ENCODE peak calls at places on chromosomes 11 and 22, in four cellular contexts. One of them, this sample, is unnamed.

GRCh38 chr11:76888989-76889388 is 28.3 kb downstream of the ACER3 start:
- DNase-seq in hepatocyte: peak; percentile 8
- DNase-seq in IMR-90: peak; percentile 68
- DNase-seq in fibroblast of lung: peak; percentile 71
- DNase-seq in this sample: no peak

GRCh38 chr22:47164514-47165337 is 402.3 kb downstream of the TBC1D22A start:
- DNase-seq in fibroblast of lung: no peak
- DNase-seq in hepatocyte: no peak
- DNase-seq in IMR-90: no peak
- DNase-seq in this sample: no peak

GRCh38 chr11:13776134-13776815 is 107.8 kb downstream of the FAR1 start:
- DNase-seq in IMR-90: no peak
- DNase-seq in fibroblast of lung: no peak
- DNase-seq in hepatocyte: no peak
- DNase-seq in this sample: no peak

GRCh38 chr11:2466869-2467694 is 22.3 kb downstream of the KCNQ1 start:
- DNase-seq in fibroblast of lung: no peak
- DNase-seq in hepatocyte: no peak
- DNase-seq in IMR-90: no peak
- DNase-seq in this sample: peak; percentile 76

GRCh38 chr11:1561266-1561665 is 10.8 kb downstream of the DUSP8 start:
- DNase-seq in fibroblast of lung: no peak
- DNase-seq in IMR-90: no peak
- DNase-seq in hepatocyte: no peak
- DNase-seq in this sample: no peak

GRCh38 chr11:120558754-120559431 is 47.3 kb downstream of the GRIK4 start:
- DNase-seq in fibroblast of lung: no peak
- DNase-seq in hepatocyte: no peak
- DNase-seq in IMR-90: no peak
- DNase-seq in this sample: no peak

GRCh38 chr22:25351631-25352293 is 132.3 kb downstream of the CRYBB2 start:
- DNase-seq in IMR-90: no peak
- DNase-seq in fibroblast of lung: no peak
- DNase-seq in hepatocyte: no peak
- DNase-seq in this sample: no peak

GRCh38 chr22:21754523-21755128 is 19.0 kb upstream of the YPEL1 start:
- DNase-seq in hepatocyte: no peak
- DNase-seq in IMR-90: peak; percentile 12
- DNase-seq in fibroblast of lung: peak; percentile 12
- DNase-seq in this sample: no peak

GRCh38 chr11:78319453-78319955 is 98.1 kb downstream of the GAB2 start:
- DNase-seq in IMR-90: peak; percentile 69
- DNase-seq in hepatocyte: peak; percentile 11
- DNase-seq in fibroblast of lung: peak; percentile 14
- DNase-seq in this sample: no peak

GRCh38 chr11:72179804-72180396 is 12.0 kb upstream of the FOLR1 start:
- DNase-seq in fibroblast of lung: peak; percentile 52
- DNase-seq in IMR-90: no peak
- DNase-seq in hepatocyte: no peak
- DNase-seq in this sample: no peak

GRCh38 chr11:115201121-115201792 is 303.0 kb downstream of the CADM1 start:
- DNase-seq in fibroblast of lung: peak; percentile 99
- DNase-seq in hepatocyte: no peak
- DNase-seq in IMR-90: peak; percentile 89
- DNase-seq in this sample: no peak

GRCh38 chr11:100581318-100581717 is 105.8 kb upstream of the ARHGAP42 start:
- DNase-seq in IMR-90: no peak
- DNase-seq in fibroblast of lung: no peak
- DNase-seq in hepatocyte: no peak
- DNase-seq in this sample: no peak

GRCh38 chr22:42644422-42645340 is 4.3 kb upstream of the ATP5MGL start:
- DNase-seq in IMR-90: no peak
- DNase-seq in hepatocyte: peak; percentile 52
- DNase-seq in fibroblast of lung: peak; percentile 36
- DNase-seq in this sample: no peak

GRCh38 chr11:746289-747175 is 732 bp upstream of the TALDO1 start:
- DNase-seq in fibroblast of lung: peak; percentile 45
- DNase-seq in hepatocyte: no peak
- DNase-seq in IMR-90: peak; percentile 24
- DNase-seq in this sample: peak; percentile 63

GRCh38 chr11:85517272-85517671 is 109.9 kb downstream of the DLG2 start:
- DNase-seq in fibroblast of lung: no peak
- DNase-seq in IMR-90: no peak
- DNase-seq in hepatocyte: no peak
- DNase-seq in this sample: no peak

GRCh38 chr11:34161812-34162506 is 56.5 kb downstream of the NAT10 start:
- DNase-seq in hepatocyte: no peak
- DNase-seq in IMR-90: peak; percentile 20
- DNase-seq in fibroblast of lung: peak; percentile 80
- DNase-seq in this sample: no peak

GRCh38 chr11:46279393-46280099 is 2.1 kb downstream of the CREB3L1 start:
- DNase-seq in hepatocyte: peak; percentile 41
- DNase-seq in IMR-90: peak; percentile 80
- DNase-seq in fibroblast of lung: peak; percentile 81
- DNase-seq in this sample: no peak

GRCh38 chr22:24155597-24156145 is 25.6 kb upstream of the SUSD2 start:
- DNase-seq in fibroblast of lung: peak; percentile 72
- DNase-seq in hepatocyte: peak; percentile 79
- DNase-seq in IMR-90: peak; percentile 65
- DNase-seq in this sample: peak; percentile 56

GRCh38 chr11:16040151-16040550 is 316.2 kb downstream of the SOX6 start:
- DNase-seq in IMR-90: no peak
- DNase-seq in hepatocyte: no peak
- DNase-seq in fibroblast of lung: no peak
- DNase-seq in this sample: no peak

GRCh38 chr11:65366340-65366773 is 11.8 kb downstream of the TIGD3 start:
- DNase-seq in fibroblast of lung: peak; percentile 74
- DNase-seq in hepatocyte: peak; percentile 87
- DNase-seq in IMR-90: peak; percentile 86
- DNase-seq in this sample: peak; percentile 51
- H2AFZ ChIP-seq in fibroblast of lung: no peak overlapping the region
- H2AFZ ChIP-seq in hepatocyte: no peak overlapping the region
- H2AFZ ChIP-seq in IMR-90: peak overlapping the region; percentile 85
- H2AFZ ChIP-seq in this sample: no peak overlapping the region

GRCh38 chr11:67628710-67629385 is 889 bp downstream of the NUDT8 start:
- DNase-seq in hepatocyte: no peak
- DNase-seq in IMR-90: no peak
- DNase-seq in fibroblast of lung: no peak
- DNase-seq in this sample: no peak
- H4K20me1 ChIP-seq in hepatocyte: no peaks in the 10 kb centered on the region
- H4K20me1 ChIP-seq in IMR-90: no peaks in the 10 kb centered on the region
- H4K20me1 ChIP-seq in fibroblast of lung: no peaks in the 10 kb centered on the region
- H4K20me1 ChIP-seq in this sample: no peaks in the 10 kb centered on the region

DNA sequence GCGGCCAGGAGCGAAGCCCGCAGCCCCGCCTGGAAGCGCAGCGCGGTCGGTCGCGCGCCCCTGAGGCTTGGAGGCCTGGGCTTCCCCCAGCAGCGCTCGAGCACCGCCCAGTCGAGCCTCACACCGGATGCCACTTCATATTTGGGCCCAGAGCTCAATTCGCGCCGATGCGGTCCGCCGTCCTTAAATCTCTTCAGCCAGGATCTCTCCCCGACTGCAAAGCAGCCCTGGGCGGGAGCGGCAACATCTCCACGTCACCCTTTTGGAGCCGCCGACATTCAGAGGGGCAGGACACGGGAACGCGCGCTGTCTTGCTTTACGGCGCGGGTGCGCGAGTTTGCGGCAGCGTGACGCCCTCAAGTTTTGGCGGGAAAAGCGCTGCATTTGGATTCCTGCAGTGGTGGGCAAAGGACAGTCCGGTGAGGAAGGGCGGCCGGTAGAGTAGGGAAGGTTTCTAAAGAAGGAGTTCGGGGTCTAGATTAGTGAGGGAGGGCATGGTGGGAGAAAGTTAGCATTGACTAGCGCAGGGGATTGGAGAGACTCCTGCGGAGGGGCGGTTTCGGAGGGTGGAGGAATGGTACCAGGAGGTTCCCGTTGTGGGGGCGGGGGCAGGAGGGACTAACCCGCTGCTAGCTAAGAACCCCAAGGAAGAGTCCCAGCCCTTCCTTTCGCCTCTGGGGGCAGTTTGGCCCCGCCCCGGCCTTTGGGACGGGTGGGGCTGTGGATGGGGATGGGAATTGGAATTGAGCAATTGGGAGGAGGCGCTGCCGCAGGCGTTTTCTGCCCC is 824 bp downstream of the CHEK1 start:
- DNase-seq in hepatocyte: peak; percentile 92
- DNase-seq in IMR-90: peak; percentile 85
- DNase-seq in fibroblast of lung: peak; percentile 87
- DNase-seq in this sample: peak; percentile 92
- H2AFZ ChIP-seq in hepatocyte: peak overlapping the region; percentile 80
- H2AFZ ChIP-seq in IMR-90: peak overlapping the region; percentile 98
- H2AFZ ChIP-seq in fibroblast of lung: peak overlapping the region; percentile 82
- H2AFZ ChIP-seq in this sample: peak overlapping the region; percentile 98

GRCh38 chr22:31822523-31822922 is 68.7 kb downstream of the DEPDC5 start:
- DNase-seq in IMR-90: no peak
- DNase-seq in fibroblast of lung: no peak
- DNase-seq in hepatocyte: no peak
- DNase-seq in this sample: no peak

GRCh38 chr22:31825513-31825912 is 71.7 kb downstream of the DEPDC5 start:
- DNase-seq in fibroblast of lung: no peak
- DNase-seq in hepatocyte: no peak
- DNase-seq in IMR-90: no peak
- DNase-seq in this sample: no peak

GRCh38 chr22:31829505-31829904 is 75.7 kb downstream of the DEPDC5 start:
- DNase-seq in IMR-90: peak; percentile 97
- DNase-seq in hepatocyte: peak; percentile 68
- DNase-seq in fibroblast of lung: peak; percentile 95
- DNase-seq in this sample: no peak

GRCh38 chr22:31828739-31829138 is 74.9 kb downstream of the DEPDC5 start:
- DNase-seq in hepatocyte: no peak
- DNase-seq in IMR-90: no peak
- DNase-seq in fibroblast of lung: no peak
- DNase-seq in this sample: no peak

DNA sequence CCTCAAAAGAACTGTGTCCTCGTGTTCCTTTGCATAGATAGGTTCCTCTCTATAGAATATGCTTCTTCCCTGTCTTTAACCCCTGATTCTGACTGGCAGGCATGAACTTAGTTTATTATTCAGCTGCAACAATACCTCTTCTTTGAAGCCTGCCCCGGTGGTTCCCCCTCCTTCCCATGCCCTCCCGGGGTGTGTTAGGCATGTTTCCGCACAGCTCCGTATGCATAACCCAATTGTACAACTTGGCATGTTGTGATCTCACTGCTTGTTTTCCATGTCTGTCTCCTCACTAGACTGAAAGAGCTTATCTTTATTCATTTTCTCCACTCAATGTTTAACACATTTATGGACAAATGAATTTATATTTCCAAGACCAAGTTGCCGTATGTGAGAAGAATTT is 72.6 kb downstream of the DEPDC5 start:
- DNase-seq in fibroblast of lung: no peak
- DNase-seq in hepatocyte: no peak
- DNase-seq in IMR-90: no peak
- DNase-seq in this sample: no peak
- H4K20me1 ChIP-seq in fibroblast of lung: no peaks in the 10 kb centered on the region
- H4K20me1 ChIP-seq in hepatocyte: no peaks in the 10 kb centered on the region
- H4K20me1 ChIP-seq in IMR-90: peaks cover 11% of the 10 kb centered on the region
- H4K20me1 ChIP-seq in this sample: peaks cover 2% of the 10 kb centered on the region

GRCh38 chr22:44816141-44816540 is 63.8 kb downstream of the ARHGAP8 start:
- DNase-seq in IMR-90: no peak
- DNase-seq in hepatocyte: no peak
- DNase-seq in fibroblast of lung: no peak
- DNase-seq in this sample: no peak
- H2AFZ ChIP-seq in IMR-90: no peak overlapping the region
- H2AFZ ChIP-seq in hepatocyte: no peak overlapping the region
- H2AFZ ChIP-seq in fibroblast of lung: no peak overlapping the region
- H2AFZ ChIP-seq in this sample: no peak overlapping the region

This sample was measured in DND-41.